ENCODE peak calls at places on chromosomes 4 and X, in nine cellular contexts. I, D, N, A, L, S, B, P and U are unnamed samples.
A peak's percentile ranks its signal among the peaks of the same experiment; 100 is the strongest.

GRCh38 chr4:143294310-143294709 is 42.4 kb upstream of the GAB1 start:
- DNase-seq in P (no peak), N (peak; percentile 89), I (peak; percentile 62), B (no peak), D (no peak), L (peak; percentile 64), A (peak; percentile 22), S (peak; percentile 21), U (no peak)

GRCh38 chr4:78671812-78672440 is 104.2 kb upstream of the BMP2K start:
- DNase-seq in S (no peak), A (no peak), L (no peak), N (no peak), P (no peak), D (no peak), I (no peak), B (no peak), U (no peak)

GRCh38 chr4:59570850-59571476 is 1629.2 kb upstream of the ADGRL3 start:
- DNase-seq in A (no peak), P (no peak), I (no peak), N (no peak), B (no peak), S (no peak), L (no peak), D (no peak), U (peak; percentile 2)

GRCh38 chrX:65924938-65925507 is 114.9 kb downstream of the VSIG4 start:
- DNase-seq in L (no peak), S (no peak), I (no peak), P (no peak), A (no peak), D (no peak), B (no peak), N (no peak), U (no peak)

GRCh38 chr4:102717448-102718092 is 43.2 kb downstream of the MANBA start:
- DNase-seq in N (no peak), S (no peak), I (peak; percentile 7), A (no peak), B (no peak), P (no peak), L (no peak), D (no peak), U (no peak)

GRCh38 chr4:39597695-39598381 is 40.8 kb downstream of the SMIM14 start:
- DNase-seq in D (no peak), P (no peak), I (no peak), S (no peak), B (no peak), L (no peak), N (no peak), A (no peak), U (no peak)

GRCh38 chr4:110294165-110294564 is 95.8 kb upstream of the ELOVL6 start:
- DNase-seq in D (no peak), N (no peak), B (no peak), S (no peak), P (no peak), L (no peak), I (peak; percentile 81), A (no peak), U (no peak)

GRCh38 chr4:127143460-127144190 is 489.1 kb upstream of the INTU start:
- DNase-seq in B (no peak), L (no peak), N (no peak), S (no peak), A (no peak), P (no peak), I (peak; percentile 92), D (no peak), U (no peak)